ENCODE peak calls at places on chromosomes 6 and 20, in six cellular contexts. One of them, this sample, is unnamed.

GRCh38 chr6:68226460-68226859 is 408.6 kb upstream of the ADGRB3 start:
- DNase-seq in stromal cell of bone marrow: no peak
- DNase-seq in naive thymus-derived CD8-positive, alpha-beta T cell: no peak
- DNase-seq in T-helper 2 cell: no peak
- DNase-seq in CD8-positive, alpha-beta memory T cell: no peak
- DNase-seq in non-pigmented ciliary epithelial cell: no peak
- DNase-seq in this sample: no peak

GRCh38 chr6:14693301-14694192 is 552.3 kb upstream of the JARID2 start:
- DNase-seq in stromal cell of bone marrow: no peak
- DNase-seq in naive thymus-derived CD8-positive, alpha-beta T cell: no peak
- DNase-seq in T-helper 2 cell: no peak
- DNase-seq in CD8-positive, alpha-beta memory T cell: no peak
- DNase-seq in non-pigmented ciliary epithelial cell: no peak
- DNase-seq in this sample: no peak

GRCh38 chr20:62808211-62808865 is 3.7 kb downstream of the OGFR start:
- DNase-seq in stromal cell of bone marrow: no peak
- DNase-seq in naive thymus-derived CD8-positive, alpha-beta T cell: peak; percentile 85
- DNase-seq in T-helper 2 cell: peak; percentile 66
- DNase-seq in CD8-positive, alpha-beta memory T cell: peak; percentile 72
- DNase-seq in non-pigmented ciliary epithelial cell: no peak
- DNase-seq in this sample: peak; percentile 90

GRCh38 chr20:14790771-14791517 is 453.5 kb upstream of the FLRT3 start:
- DNase-seq in stromal cell of bone marrow: peak; percentile 12
- DNase-seq in naive thymus-derived CD8-positive, alpha-beta T cell: no peak
- DNase-seq in T-helper 2 cell: no peak
- DNase-seq in CD8-positive, alpha-beta memory T cell: no peak
- DNase-seq in non-pigmented ciliary epithelial cell: peak; percentile 31
- DNase-seq in this sample: no peak

GRCh38 chr20:21681219-21681931 is 24.1 kb upstream of the PAX1 start:
- DNase-seq in stromal cell of bone marrow: no peak
- DNase-seq in naive thymus-derived CD8-positive, alpha-beta T cell: no peak
- DNase-seq in T-helper 2 cell: no peak
- DNase-seq in CD8-positive, alpha-beta memory T cell: no peak
- DNase-seq in non-pigmented ciliary epithelial cell: no peak
- DNase-seq in this sample: no peak

GRCh38 chr6:1228754-1229191 is 83.1 kb upstream of the FOXQ1 start:
- DNase-seq in stromal cell of bone marrow: no peak
- DNase-seq in naive thymus-derived CD8-positive, alpha-beta T cell: no peak
- DNase-seq in T-helper 2 cell: no peak
- DNase-seq in CD8-positive, alpha-beta memory T cell: no peak
- DNase-seq in non-pigmented ciliary epithelial cell: no peak
- DNase-seq in this sample: no peak

GRCh38 chr6:166616261-166617226 is 10.5 kb downstream of the RPS6KA2 start:
- DNase-seq in stromal cell of bone marrow: no peak
- DNase-seq in naive thymus-derived CD8-positive, alpha-beta T cell: no peak
- DNase-seq in T-helper 2 cell: no peak
- DNase-seq in CD8-positive, alpha-beta memory T cell: no peak
- DNase-seq in non-pigmented ciliary epithelial cell: no peak
- DNase-seq in this sample: no peak

GRCh38 chr20:18004389-18005031 is 35.7 kb downstream of the MGME1 start:
- DNase-seq in stromal cell of bone marrow: no peak
- DNase-seq in naive thymus-derived CD8-positive, alpha-beta T cell: no peak
- DNase-seq in T-helper 2 cell: no peak
- DNase-seq in CD8-positive, alpha-beta memory T cell: no peak
- DNase-seq in non-pigmented ciliary epithelial cell: no peak
- DNase-seq in this sample: no peak

GRCh38 chr20:20253744-20254330 is 114.1 kb upstream of the INSM1 start:
- DNase-seq in stromal cell of bone marrow: no peak
- DNase-seq in naive thymus-derived CD8-positive, alpha-beta T cell: no peak
- DNase-seq in T-helper 2 cell: no peak
- DNase-seq in CD8-positive, alpha-beta memory T cell: no peak
- DNase-seq in non-pigmented ciliary epithelial cell: no peak
- DNase-seq in this sample: no peak

GRCh38 chr20:53402233-53403005 is 191.2 kb downstream of the ZNF217 start:
- DNase-seq in stromal cell of bone marrow: no peak
- DNase-seq in naive thymus-derived CD8-positive, alpha-beta T cell: no peak
- DNase-seq in T-helper 2 cell: no peak
- DNase-seq in CD8-positive, alpha-beta memory T cell: no peak
- DNase-seq in non-pigmented ciliary epithelial cell: no peak
- DNase-seq in this sample: no peak

GRCh38 chr6:27726620-27727023 is 185.6 kb downstream of the OR2B2 start:
- DNase-seq in stromal cell of bone marrow: no peak
- DNase-seq in naive thymus-derived CD8-positive, alpha-beta T cell: no peak
- DNase-seq in T-helper 2 cell: no peak
- DNase-seq in CD8-positive, alpha-beta memory T cell: no peak
- DNase-seq in non-pigmented ciliary epithelial cell: no peak
- DNase-seq in this sample: no peak

GRCh38 chr6:109808837-109809236 is 117.7 kb downstream of the FIG4 start:
- DNase-seq in stromal cell of bone marrow: no peak
- DNase-seq in naive thymus-derived CD8-positive, alpha-beta T cell: no peak
- DNase-seq in T-helper 2 cell: no peak
- DNase-seq in CD8-positive, alpha-beta memory T cell: no peak
- DNase-seq in non-pigmented ciliary epithelial cell: no peak
- DNase-seq in this sample: no peak

GRCh38 chr6:39361657-39362486 is 39.4 kb upstream of the KCNK16 start:
- DNase-seq in stromal cell of bone marrow: peak; percentile 38
- DNase-seq in naive thymus-derived CD8-positive, alpha-beta T cell: peak; percentile 16
- DNase-seq in T-helper 2 cell: peak; percentile 9
- DNase-seq in CD8-positive, alpha-beta memory T cell: no peak
- DNase-seq in non-pigmented ciliary epithelial cell: peak; percentile 20
- DNase-seq in this sample: peak; percentile 79

GRCh38 chr20:4434681-4435080 is 287.0 kb upstream of the PRND start:
- DNase-seq in stromal cell of bone marrow: no peak
- DNase-seq in naive thymus-derived CD8-positive, alpha-beta T cell: no peak
- DNase-seq in T-helper 2 cell: no peak
- DNase-seq in CD8-positive, alpha-beta memory T cell: no peak
- DNase-seq in non-pigmented ciliary epithelial cell: no peak
- DNase-seq in this sample: no peak

GRCh38 chr6:63813531-63813930 is 177.9 kb downstream of the PHF3 start:
- DNase-seq in stromal cell of bone marrow: no peak
- DNase-seq in naive thymus-derived CD8-positive, alpha-beta T cell: no peak
- DNase-seq in T-helper 2 cell: no peak
- DNase-seq in CD8-positive, alpha-beta memory T cell: no peak
- DNase-seq in non-pigmented ciliary epithelial cell: no peak
- DNase-seq in this sample: no peak

GRCh38 chr6:30490031-30490876 is 945 bp downstream of the HLA-E start:
- DNase-seq in stromal cell of bone marrow: no peak
- DNase-seq in naive thymus-derived CD8-positive, alpha-beta T cell: peak; percentile 83
- DNase-seq in T-helper 2 cell: peak; percentile 79
- DNase-seq in CD8-positive, alpha-beta memory T cell: peak; percentile 75
- DNase-seq in non-pigmented ciliary epithelial cell: no peak
- DNase-seq in this sample: peak; percentile 82

GRCh38 chr6:6682225-6682624 is 93.7 kb downstream of the LY86 start:
- DNase-seq in stromal cell of bone marrow: no peak
- DNase-seq in naive thymus-derived CD8-positive, alpha-beta T cell: no peak
- DNase-seq in T-helper 2 cell: no peak
- DNase-seq in CD8-positive, alpha-beta memory T cell: no peak
- DNase-seq in non-pigmented ciliary epithelial cell: no peak
- DNase-seq in this sample: no peak

GRCh38 chr6:127637830-127638229 is 60.9 kb downstream of the C6orf58 start:
- DNase-seq in stromal cell of bone marrow: no peak
- DNase-seq in naive thymus-derived CD8-positive, alpha-beta T cell: no peak
- DNase-seq in T-helper 2 cell: no peak
- DNase-seq in CD8-positive, alpha-beta memory T cell: no peak
- DNase-seq in non-pigmented ciliary epithelial cell: no peak
- DNase-seq in this sample: no peak

GRCh38 chr6:143673638-143674037 is 4.1 kb upstream of the PHACTR2 start:
- DNase-seq in stromal cell of bone marrow: peak; percentile 33
- DNase-seq in naive thymus-derived CD8-positive, alpha-beta T cell: no peak
- DNase-seq in T-helper 2 cell: no peak
- DNase-seq in CD8-positive, alpha-beta memory T cell: no peak
- DNase-seq in non-pigmented ciliary epithelial cell: no peak
- DNase-seq in this sample: no peak

GRCh38 chr6:145562771-145563615 is 172.3 kb downstream of the EPM2A start:
- DNase-seq in stromal cell of bone marrow: no peak
- DNase-seq in naive thymus-derived CD8-positive, alpha-beta T cell: no peak
- DNase-seq in T-helper 2 cell: no peak
- DNase-seq in CD8-positive, alpha-beta memory T cell: no peak
- DNase-seq in non-pigmented ciliary epithelial cell: no peak
- DNase-seq in this sample: no peak

GRCh38 chr20:14955396-14955795 is 618.0 kb upstream of the FLRT3 start:
- DNase-seq in stromal cell of bone marrow: no peak
- DNase-seq in naive thymus-derived CD8-positive, alpha-beta T cell: no peak
- DNase-seq in T-helper 2 cell: no peak
- DNase-seq in CD8-positive, alpha-beta memory T cell: no peak
- DNase-seq in non-pigmented ciliary epithelial cell: no peak
- DNase-seq in this sample: no peak

GRCh38 chr20:60008130-60008808 is 50.0 kb downstream of the CDH26 start:
- DNase-seq in stromal cell of bone marrow: no peak
- DNase-seq in naive thymus-derived CD8-positive, alpha-beta T cell: no peak
- DNase-seq in T-helper 2 cell: no peak
- DNase-seq in CD8-positive, alpha-beta memory T cell: no peak
- DNase-seq in non-pigmented ciliary epithelial cell: no peak
- DNase-seq in this sample: no peak

GRCh38 chr20:24993337-24994185 is 1.0 kb upstream of the APMAP start:
- DNase-seq in stromal cell of bone marrow: peak; percentile 40
- DNase-seq in naive thymus-derived CD8-positive, alpha-beta T cell: no peak
- DNase-seq in T-helper 2 cell: no peak
- DNase-seq in CD8-positive, alpha-beta memory T cell: no peak
- DNase-seq in non-pigmented ciliary epithelial cell: no peak
- DNase-seq in this sample: peak; percentile 24

GRCh38 chr6:84809504-84809903 is 45.1 kb upstream of the TBX18 start:
- DNase-seq in stromal cell of bone marrow: no peak
- DNase-seq in naive thymus-derived CD8-positive, alpha-beta T cell: no peak
- DNase-seq in T-helper 2 cell: no peak
- DNase-seq in CD8-positive, alpha-beta memory T cell: no peak
- DNase-seq in non-pigmented ciliary epithelial cell: no peak
- DNase-seq in this sample: no peak

GRCh38 chr6:46510656-46511055 is 19.4 kb upstream of the RCAN2 start:
- DNase-seq in stromal cell of bone marrow: peak; percentile 92
- DNase-seq in naive thymus-derived CD8-positive, alpha-beta T cell: no peak
- DNase-seq in T-helper 2 cell: no peak
- DNase-seq in CD8-positive, alpha-beta memory T cell: no peak
- DNase-seq in non-pigmented ciliary epithelial cell: peak; percentile 63
- DNase-seq in this sample: peak; percentile 25

GRCh38 chr6:5967594-5967993 is 39.1 kb downstream of the NRN1 start:
- DNase-seq in stromal cell of bone marrow: no peak
- DNase-seq in naive thymus-derived CD8-positive, alpha-beta T cell: no peak
- DNase-seq in T-helper 2 cell: no peak
- DNase-seq in CD8-positive, alpha-beta memory T cell: no peak
- DNase-seq in non-pigmented ciliary epithelial cell: no peak
- DNase-seq in this sample: no peak